ENCODE peak calls at places on chromosome 22, in five cellular contexts. One of them, this sample, is unnamed.
A peak's percentile ranks its signal among the peaks of the same experiment; 100 is the strongest.

GRCh38 chr22:20803696-20804324 is 29.9 kb downstream of the SERPIND1 start:
- DNase-seq in T47D: peak; percentile 55
- DNase-seq in activated T-helper 1 cell treated with anti-CD3 and anti-CD28 coated beads, Interleukin-12 subunit alpha, Interleukin-12 subunit beta, Interleukin-2, Interleukin-4 antibody, amounts not matched to agents 30 ng/mL and 10 ng/mL and 1 ng/mL, durations not matched to agents 14 hours and 24 hours and 36 hours: no peak
- DNase-seq in osteocyte: no peak
- DNase-seq in NCI-H460: no peak
- DNase-seq in this sample: peak; percentile 39

GRCh38 chr22:38925571-38926041 is 31.8 kb upstream of the APOBEC3A start:
- DNase-seq in T47D: no peak
- DNase-seq in activated T-helper 1 cell treated with anti-CD3 and anti-CD28 coated beads, Interleukin-12 subunit alpha, Interleukin-12 subunit beta, Interleukin-2, Interleukin-4 antibody, amounts not matched to agents 30 ng/mL and 10 ng/mL and 1 ng/mL, durations not matched to agents 14 hours and 24 hours and 36 hours: no peak
- DNase-seq in osteocyte: peak; percentile 40
- DNase-seq in NCI-H460: no peak
- DNase-seq in this sample: peak; percentile 45

GRCh38 chr22:43883719-43884415 is 7.9 kb downstream of the PNPLA5 start:
- DNase-seq in T47D: no peak
- DNase-seq in activated T-helper 1 cell treated with anti-CD3 and anti-CD28 coated beads, Interleukin-12 subunit alpha, Interleukin-12 subunit beta, Interleukin-2, Interleukin-4 antibody, amounts not matched to agents 30 ng/mL and 10 ng/mL and 1 ng/mL, durations not matched to agents 14 hours and 24 hours and 36 hours: no peak
- DNase-seq in osteocyte: no peak
- DNase-seq in NCI-H460: no peak
- DNase-seq in this sample: no peak

GRCh38 chr22:46757104-46757503 is 5.3 kb upstream of the TBC1D22A start:
- DNase-seq in T47D: no peak
- DNase-seq in activated T-helper 1 cell treated with anti-CD3 and anti-CD28 coated beads, Interleukin-12 subunit alpha, Interleukin-12 subunit beta, Interleukin-2, Interleukin-4 antibody, amounts not matched to agents 30 ng/mL and 10 ng/mL and 1 ng/mL, durations not matched to agents 14 hours and 24 hours and 36 hours: no peak
- DNase-seq in osteocyte: no peak
- DNase-seq in NCI-H460: no peak
- DNase-seq in this sample: no peak

GRCh38 chr22:41050873-41051272 is 41.5 kb upstream of the EP300 start:
- DNase-seq in T47D: no peak
- DNase-seq in activated T-helper 1 cell treated with anti-CD3 and anti-CD28 coated beads, Interleukin-12 subunit alpha, Interleukin-12 subunit beta, Interleukin-2, Interleukin-4 antibody, amounts not matched to agents 30 ng/mL and 10 ng/mL and 1 ng/mL, durations not matched to agents 14 hours and 24 hours and 36 hours: no peak
- DNase-seq in osteocyte: no peak
- DNase-seq in NCI-H460: no peak
- DNase-seq in this sample: no peak

GRCh38 chr22:38314992-38315800 is 2.0 kb downstream of the CSNK1E start:
- DNase-seq in T47D: no peak
- DNase-seq in activated T-helper 1 cell treated with anti-CD3 and anti-CD28 coated beads, Interleukin-12 subunit alpha, Interleukin-12 subunit beta, Interleukin-2, Interleukin-4 antibody, amounts not matched to agents 30 ng/mL and 10 ng/mL and 1 ng/mL, durations not matched to agents 14 hours and 24 hours and 36 hours: no peak
- DNase-seq in osteocyte: no peak
- DNase-seq in NCI-H460: no peak
- DNase-seq in this sample: peak; percentile 34

GRCh38 chr22:47918936-47919505 is 1156.6 kb downstream of the TBC1D22A start:
- DNase-seq in T47D: no peak
- DNase-seq in activated T-helper 1 cell treated with anti-CD3 and anti-CD28 coated beads, Interleukin-12 subunit alpha, Interleukin-12 subunit beta, Interleukin-2, Interleukin-4 antibody, amounts not matched to agents 30 ng/mL and 10 ng/mL and 1 ng/mL, durations not matched to agents 14 hours and 24 hours and 36 hours: no peak
- DNase-seq in osteocyte: peak; percentile 76
- DNase-seq in NCI-H460: no peak
- DNase-seq in this sample: no peak

GRCh38 chr22:30234786-30235470 is 11.6 kb downstream of the LIF start:
- DNase-seq in T47D: peak; percentile 47
- DNase-seq in activated T-helper 1 cell treated with anti-CD3 and anti-CD28 coated beads, Interleukin-12 subunit alpha, Interleukin-12 subunit beta, Interleukin-2, Interleukin-4 antibody, amounts not matched to agents 30 ng/mL and 10 ng/mL and 1 ng/mL, durations not matched to agents 14 hours and 24 hours and 36 hours: no peak
- DNase-seq in osteocyte: no peak
- DNase-seq in NCI-H460: no peak
- DNase-seq in this sample: no peak

GRCh38 chr22:23673826-23674690 is 16.8 kb upstream of the RGL4 start:
- DNase-seq in T47D: no peak
- DNase-seq in activated T-helper 1 cell treated with anti-CD3 and anti-CD28 coated beads, Interleukin-12 subunit alpha, Interleukin-12 subunit beta, Interleukin-2, Interleukin-4 antibody, amounts not matched to agents 30 ng/mL and 10 ng/mL and 1 ng/mL, durations not matched to agents 14 hours and 24 hours and 36 hours: no peak
- DNase-seq in osteocyte: no peak
- DNase-seq in NCI-H460: no peak
- DNase-seq in this sample: no peak

GRCh38 chr22:47923011-47923427 is 1160.6 kb downstream of the TBC1D22A start:
- DNase-seq in T47D: no peak
- DNase-seq in activated T-helper 1 cell treated with anti-CD3 and anti-CD28 coated beads, Interleukin-12 subunit alpha, Interleukin-12 subunit beta, Interleukin-2, Interleukin-4 antibody, amounts not matched to agents 30 ng/mL and 10 ng/mL and 1 ng/mL, durations not matched to agents 14 hours and 24 hours and 36 hours: no peak
- DNase-seq in osteocyte: peak; percentile 68
- DNase-seq in NCI-H460: no peak
- DNase-seq in this sample: no peak

GRCh38 chr22:49153921-49154320 is 673.8 kb downstream of the BRD1 start:
- DNase-seq in T47D: no peak
- DNase-seq in activated T-helper 1 cell treated with anti-CD3 and anti-CD28 coated beads, Interleukin-12 subunit alpha, Interleukin-12 subunit beta, Interleukin-2, Interleukin-4 antibody, amounts not matched to agents 30 ng/mL and 10 ng/mL and 1 ng/mL, durations not matched to agents 14 hours and 24 hours and 36 hours: no peak
- DNase-seq in osteocyte: no peak
- DNase-seq in NCI-H460: no peak
- DNase-seq in this sample: no peak

GRCh38 chr22:20957118-20957690 is 9.9 kb upstream of the AIFM3 start:
- DNase-seq in T47D: no peak
- DNase-seq in activated T-helper 1 cell treated with anti-CD3 and anti-CD28 coated beads, Interleukin-12 subunit alpha, Interleukin-12 subunit beta, Interleukin-2, Interleukin-4 antibody, amounts not matched to agents 30 ng/mL and 10 ng/mL and 1 ng/mL, durations not matched to agents 14 hours and 24 hours and 36 hours: no peak
- DNase-seq in osteocyte: peak; percentile 82
- DNase-seq in NCI-H460: no peak
- DNase-seq in this sample: peak; percentile 24

GRCh38 chr22:31291716-31292644 is at the start of gene PIK3IP1:
- DNase-seq in T47D: peak; percentile 72
- DNase-seq in activated T-helper 1 cell treated with anti-CD3 and anti-CD28 coated beads, Interleukin-12 subunit alpha, Interleukin-12 subunit beta, Interleukin-2, Interleukin-4 antibody, amounts not matched to agents 30 ng/mL and 10 ng/mL and 1 ng/mL, durations not matched to agents 14 hours and 24 hours and 36 hours: peak; percentile 79
- DNase-seq in osteocyte: no peak
- DNase-seq in NCI-H460: peak; percentile 47
- DNase-seq in this sample: peak; percentile 80

GRCh38 chr22:17120281-17120680 is 879 bp downstream of the TMEM121B start:
- DNase-seq in T47D: peak; percentile 82
- DNase-seq in activated T-helper 1 cell treated with anti-CD3 and anti-CD28 coated beads, Interleukin-12 subunit alpha, Interleukin-12 subunit beta, Interleukin-2, Interleukin-4 antibody, amounts not matched to agents 30 ng/mL and 10 ng/mL and 1 ng/mL, durations not matched to agents 14 hours and 24 hours and 36 hours: peak; percentile 42
- DNase-seq in osteocyte: peak; percentile 88
- DNase-seq in NCI-H460: peak; percentile 40
- DNase-seq in this sample: no peak

GRCh38 chr22:33028191-33028700 is 29.9 kb downstream of the SYN3 start:
- DNase-seq in T47D: no peak
- DNase-seq in activated T-helper 1 cell treated with anti-CD3 and anti-CD28 coated beads, Interleukin-12 subunit alpha, Interleukin-12 subunit beta, Interleukin-2, Interleukin-4 antibody, amounts not matched to agents 30 ng/mL and 10 ng/mL and 1 ng/mL, durations not matched to agents 14 hours and 24 hours and 36 hours: no peak
- DNase-seq in osteocyte: peak; percentile 49
- DNase-seq in NCI-H460: no peak
- DNase-seq in this sample: no peak

GRCh38 chr22:38412435-38413084 is 42.4 kb downstream of the KCNJ4 start:
- DNase-seq in T47D: peak; percentile 49
- DNase-seq in activated T-helper 1 cell treated with anti-CD3 and anti-CD28 coated beads, Interleukin-12 subunit alpha, Interleukin-12 subunit beta, Interleukin-2, Interleukin-4 antibody, amounts not matched to agents 30 ng/mL and 10 ng/mL and 1 ng/mL, durations not matched to agents 14 hours and 24 hours and 36 hours: peak; percentile 14
- DNase-seq in osteocyte: peak; percentile 84
- DNase-seq in NCI-H460: no peak
- DNase-seq in this sample: no peak

This sample was measured in MCF 10A.